ENCODE peak calls at places on chromosomes 4 and X, in eight cellular contexts. W is T-cell; A is activated CD4-positive, CD25-positive, alpha-beta regulatory T cell; G is activated naive CD4-positive, alpha-beta T cell treated with Interleukin-2 at 50 U/mL for 16 hours; P is transverse colon; M is fibroblast of lung; H is RCC 7860; S is AG20443. Q is an unnamed sample.

GRCh38 chr4:112153222-112153791 is 8.1 kb downstream of the FAM241A start:
- DNase-seq in W (no peak), A (no peak), G (no peak), P (no peak), M (no peak), H (no peak), S (no peak), Q (no peak)

GRCh38 chr4:8917321-8917811 is 45.7 kb upstream of the HMX1 start:
- DNase-seq in W (no peak), A (no peak), G (no peak), P (no peak), M (no peak), H (no peak), S (peak), Q (peak)

GRCh38 chrX:154298312-154298711 is 2.7 kb downstream of the TKTL1 start:
- DNase-seq in W (no peak), A (no peak), G (no peak), P (no peak), M (no peak), H (no peak), S (no peak), Q (no peak)

GRCh38 chr4:107153956-107154355 is 117.8 kb upstream of the DKK2 start:
- DNase-seq in W (no peak), A (no peak), G (no peak), P (no peak), M (no peak), H (no peak), S (no peak), Q (no peak)

GRCh38 chrX:30864383-30864785 is 24.7 kb downstream of the TAB3 start:
- DNase-seq in W (no peak), A (no peak), G (no peak), P (no peak), M (peak), H (no peak), S (no peak), Q (no peak)

GRCh38 chr4:1191621-1192020 is 19.2 kb upstream of the SPON2 start:
- DNase-seq in W (no peak), A (no peak), G (no peak), P (peak), M (no peak), H (no peak), S (no peak), Q (no peak)

GRCh38 chr4:80197132-80197573 is at the start of gene PRDM8:
- DNase-seq in W (no peak), A (no peak), G (peak), P (no peak), M (no peak), H (peak), S (peak), Q (peak)

GRCh38 chr4:119099227-119099910 is 36.3 kb upstream of the MYOZ2 start:
- DNase-seq in W (no peak), A (no peak), G (no peak), P (no peak), M (peak), H (peak), S (peak), Q (peak)

GRCh38 chr4:104490770-104491395 is 3.8 kb downstream of the CXXC4 start:
- DNase-seq in W (peak), A (peak), G (peak), P (peak), M (peak), H (peak), S (peak), Q (peak)

GRCh38 chr4:182822554-182822953 is 94.6 kb downstream of the DCTD start:
- DNase-seq in W (no peak), A (no peak), G (no peak), P (no peak), M (no peak), H (no peak), S (no peak), Q (no peak)

GRCh38 chrX:9656277-9656676 is 109.4 kb downstream of the GPR143 start:
- DNase-seq in W (no peak), A (no peak), G (no peak), P (no peak), M (peak), H (no peak), S (no peak), Q (no peak)

GRCh38 chr4:146235654-146236570 is 21.6 kb downstream of the REELD1 start:
- DNase-seq in W (no peak), A (no peak), G (no peak), P (no peak), M (no peak), H (no peak), S (no peak), Q (peak)

GRCh38 chr4:144283496-144283895 is 143.0 kb upstream of the GYPA start:
- DNase-seq in W (no peak), A (no peak), G (no peak), P (no peak), M (no peak), H (no peak), S (no peak), Q (no peak)

GRCh38 chr4:42390622-42391355 is 6.5 kb upstream of the SHISA3 start:
- DNase-seq in W (no peak), A (no peak), G (no peak), P (no peak), M (no peak), H (no peak), S (no peak), Q (no peak)

GRCh38 chr4:138241281-138242075 is 671 bp downstream of the SLC7A11 start:
- DNase-seq in W (no peak), A (no peak), G (no peak), P (no peak), M (peak), H (peak), S (peak), Q (no peak)

GRCh38 chr4:100977274-100977673 is 370.1 kb downstream of the PPP3CA start:
- DNase-seq in W (no peak), A (no peak), G (no peak), P (no peak), M (no peak), H (no peak), S (no peak), Q (no peak)

GRCh38 chr4:153488006-153488718 is 22.0 kb downstream of the TMEM131L start:
- DNase-seq in W (peak), A (peak), G (peak), P (peak), M (peak), H (no peak), S (peak), Q (no peak)

GRCh38 chr4:112183252-112183651 is 38.0 kb downstream of the FAM241A start:
- DNase-seq in W (no peak), A (no peak), G (no peak), P (no peak), M (peak), H (no peak), S (no peak), Q (no peak)

GRCh38 chrX:71454222-71454621 is 78.7 kb upstream of the OGT start:
- DNase-seq in W (no peak), A (no peak), G (no peak), P (no peak), M (no peak), H (no peak), S (no peak), Q (no peak)

GRCh38 chr4:20638825-20639224 is 61.4 kb upstream of the PACRGL start:
- DNase-seq in W (no peak), A (no peak), G (no peak), P (no peak), M (no peak), H (no peak), S (no peak), Q (no peak)

GRCh38 chr4:20844311-20844710 is 144.1 kb downstream of the PACRGL start:
- DNase-seq in W (no peak), A (no peak), G (no peak), P (no peak), M (no peak), H (no peak), S (no peak), Q (no peak)

GRCh38 chr4:92646826-92647225 is 343.1 kb downstream of the GRID2 start:
- DNase-seq in W (no peak), A (no peak), G (no peak), P (no peak), M (no peak), H (no peak), S (no peak), Q (no peak)

GRCh38 chr4:74109116-74109791 is 10.3 kb upstream of the CXCL2 start:
- DNase-seq in W (no peak), A (no peak), G (no peak), P (peak), M (peak), H (peak), S (peak), Q (peak)

GRCh38 chr4:142331132-142331531 is 515.0 kb downstream of the INPP4B start:
- DNase-seq in W (no peak), A (no peak), G (no peak), P (no peak), M (peak), H (no peak), S (no peak), Q (peak)

GRCh38 chr4:57043304-57044251 is 64.9 kb downstream of the POLR2B start:
- DNase-seq in W (no peak), A (no peak), G (no peak), P (no peak), M (no peak), H (no peak), S (peak), Q (no peak)

GRCh38 chrX:135295238-135295943 is 13.9 kb upstream of the ETDC start:
- DNase-seq in W (peak), A (peak), G (peak), P (peak), M (peak), H (no peak), S (peak), Q (no peak)

GRCh38 chr4:56078866-56079265 is 130.1 kb downstream of the CEP135 start:
- DNase-seq in W (no peak), A (no peak), G (no peak), P (no peak), M (peak), H (no peak), S (no peak), Q (no peak)

GRCh38 chr4:183905081-183905592 is at the start of gene STOX2:
- DNase-seq in W (no peak), A (no peak), G (no peak), P (peak), M (peak), H (no peak), S (peak), Q (peak)

GRCh38 chr4:2274320-2275043 is 12.6 kb upstream of the MXD4 start:
- DNase-seq in W (no peak), A (no peak), G (no peak), P (no peak), M (no peak), H (no peak), S (no peak), Q (no peak)

GRCh38 chrX:106177106-106177981 is 9.2 kb downstream of the PWWP3B start:
- DNase-seq in W (no peak), A (no peak), G (no peak), P (no peak), M (peak), H (no peak), S (no peak), Q (no peak)

GRCh38 chr4:185839204-185839712 is 27.3 kb upstream of the SORBS2 start:
- DNase-seq in W (no peak), A (no peak), G (no peak), P (peak), M (peak), H (peak), S (peak), Q (peak)

GRCh38 chr4:67744561-67745283 is 9.5 kb downstream of the GNRHR start:
- DNase-seq in W (no peak), A (no peak), G (no peak), P (no peak), M (no peak), H (peak), S (no peak), Q (no peak)